ENCODE peak calls at places on chromosomes 6 and 20, in ten cellular contexts. Q is esophagus muscularis mucosa, J is transverse colon, S is HCT116, R is sigmoid colon, C is GM12878, U is breast epithelium, F is endothelial cell of umbilical vein, P is suprapubic skin, G is H1. X is an unnamed sample. For H3K27me3, the result is how much of the 10 kb centered on the place peaks cover.

GRCh38 chr6:121319112-121319553 is 15.1 kb downstream of the TBC1D32 start:
- DNase-seq in Q (no peak), R (no peak), C (no peak), F (peak), G (peak), U (no peak), S (no peak), P (no peak), J (no peak), X (no peak)

GRCh38 chr6:35804996-35805736 is at the start of gene LHFPL5:
- DNase-seq in S (no peak), F (peak), C (no peak), G (peak), U (no peak), R (no peak), Q (no peak), P (no peak), J (peak), X (peak)

GRCh38 chr6:13927203-13927602 is 2.5 kb downstream of the RNF182 start:
- DNase-seq in R (no peak), S (no peak), J (no peak), G (no peak), Q (no peak), P (no peak), U (no peak), F (no peak), C (no peak), X (no peak)

GRCh38 chr20:63942250-63943006 is 13.8 kb downstream of the UCKL1 start:
- DNase-seq in U (no peak), G (peak), Q (no peak), P (no peak), S (no peak), C (no peak), J (peak), F (peak), R (peak), X (peak)

GRCh38 chr20:46897471-46897870 is 2.8 kb downstream of the EYA2 start:
- DNase-seq in J (no peak), R (no peak), F (no peak), S (no peak), C (no peak), Q (no peak), U (no peak), P (no peak), G (no peak), X (no peak)

GRCh38 chr6:45677381-45677992 is 299.8 kb upstream of the SUPT3H start:
- DNase-seq in R (no peak), J (peak), Q (peak), F (peak), C (peak), G (no peak), P (no peak), S (no peak), U (no peak), X (peak)

GRCh38 chr6:79737172-79737571 is 106.0 kb downstream of the SH3BGRL2 start:
- DNase-seq in Q (no peak), C (no peak), S (no peak), R (no peak), P (no peak), U (no peak), J (peak), F (peak), G (no peak), X (no peak)

GRCh38 chr20:21512634-21513180 is 1.2 kb downstream of the NKX2-2 start:
- DNase-seq in U (no peak), G (no peak), J (no peak), C (no peak), S (no peak), P (no peak), Q (no peak), F (no peak), R (no peak), X (no peak)

GRCh38 chr6:5583528-5583927 is 322.2 kb downstream of the FARS2 start:
- DNase-seq in J (no peak), G (no peak), C (no peak), R (no peak), F (no peak), S (no peak), U (no peak), Q (no peak), P (no peak), X (no peak)

GRCh38 chr6:78605909-78606446 is 261.4 kb upstream of the IRAK1BP1 start:
- DNase-seq in U (no peak), P (no peak), S (no peak), R (no peak), G (no peak), F (peak), C (no peak), J (no peak), Q (no peak), X (no peak)

GRCh38 chr6:2765896-2766766 is 938 bp downstream of the WRNIP1 start:
- DNase-seq in G (no peak), F (peak), Q (no peak), S (no peak), C (no peak), U (no peak), R (peak), J (peak), P (peak), X (peak)

GRCh38 chr6:108501559-108501958 is 59.2 kb upstream of the FOXO3 start:
- DNase-seq in C (no peak), F (peak), J (no peak), S (no peak), R (no peak), G (no peak), U (no peak), Q (no peak), P (no peak), X (no peak)

GRCh38 chr6:112883095-112883494 is 536.0 kb downstream of the RFPL4B start:
- DNase-seq in Q (no peak), R (no peak), C (no peak), U (no peak), G (no peak), S (no peak), J (no peak), P (no peak), F (no peak), X (no peak)

GRCh38 chr6:36642913-36643817 is 35.3 kb upstream of the CDKN1A start:
- DNase-seq in C (no peak), P (peak), Q (peak), F (peak), J (peak), R (peak), U (peak), G (no peak), S (no peak), X (peak)

GRCh38 chr20:50572922-50573777 is 63.0 kb downstream of the PTPN1 start:
- DNase-seq in P (peak), J (no peak), C (no peak), R (peak), U (no peak), S (no peak), G (no peak), Q (no peak), F (peak), X (no peak)

GRCh38 chr20:14335122-14335521 is 2.3 kb downstream of the FLRT3 start:
- DNase-seq in F (no peak), U (no peak), Q (no peak), G (no peak), P (no peak), S (no peak), R (no peak), J (no peak), C (no peak), X (no peak)

GRCh38 chr20:14336667-14337066 is 745 bp downstream of the FLRT3 start:
- DNase-seq in R (no peak), G (no peak), P (no peak), J (no peak), Q (no peak), S (no peak), F (no peak), C (no peak), U (no peak), X (no peak)

GRCh38 chr20:14334306-14334930 is 3.0 kb downstream of the FLRT3 start:
- DNase-seq in G (no peak), S (no peak), U (no peak), C (no peak), F (peak), R (peak), J (no peak), P (no peak), Q (no peak), X (peak)

GRCh38 chr20:14333734-14334133 is 3.7 kb downstream of the FLRT3 start:
- DNase-seq in G (no peak), J (no peak), C (no peak), R (no peak), Q (no peak), P (no peak), S (no peak), F (no peak), U (no peak), X (no peak)

GRCh38 chr20:14337400-14338171 is at the start of gene FLRT3:
- DNase-seq in F (peak), G (peak), Q (peak), C (peak), P (no peak), R (peak), S (peak), J (peak), U (peak), X (peak)
- TF ChIP-seq POLR2AphosphoS5 in F (no peak), G (no peak), Q (peak), C (no peak), P (no peak), R (peak), S (peak), J (peak), U (no peak), X (peak)

DNA sequence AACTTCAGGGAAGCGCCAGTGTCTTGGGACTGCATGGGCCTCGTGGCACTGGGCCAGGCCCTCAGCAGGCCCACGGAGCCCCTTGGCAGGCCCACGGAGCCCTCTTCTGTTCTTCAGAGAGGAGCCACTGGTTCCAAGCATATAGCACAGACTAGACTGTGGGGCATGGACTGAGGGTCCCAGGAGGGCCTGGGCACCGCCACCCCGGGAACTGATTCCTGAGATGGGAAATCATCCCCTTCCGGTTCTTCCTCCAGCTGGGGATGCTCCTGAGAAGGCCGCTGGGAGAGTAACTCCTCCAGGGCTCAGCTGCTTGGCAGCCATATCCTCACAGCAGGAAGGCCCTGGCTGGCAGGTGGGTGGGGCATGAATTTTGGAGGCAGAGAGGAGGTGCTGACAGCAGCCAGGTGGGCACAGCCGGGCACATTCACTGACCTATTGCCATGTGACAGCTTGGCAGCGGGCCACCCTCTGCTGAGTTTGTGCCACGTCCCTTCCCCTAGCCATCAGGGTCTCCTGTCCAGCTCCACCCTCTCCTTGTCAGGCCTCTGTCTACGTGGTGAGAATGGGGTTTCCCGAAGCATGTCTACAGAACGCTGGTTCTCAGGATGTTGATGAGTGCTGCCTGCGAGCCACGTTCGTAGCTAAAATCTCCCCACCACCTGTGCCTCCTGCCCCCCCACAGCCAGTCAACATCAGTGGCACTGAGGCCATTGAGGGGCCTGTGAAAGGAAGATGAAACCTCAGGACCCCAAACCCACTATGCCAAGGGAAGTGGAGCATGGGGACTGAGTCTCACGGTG is 152.1 kb downstream of the TAF4 start:
- DNase-seq in G (no peak), C (peak), F (no peak), S (no peak), R (no peak), U (no peak), Q (no peak), P (no peak), J (no peak), X (no peak)
- H3K27me3 ChIP-seq in G (under half), C (under half), F (under half), S (under half), R (under half), U (under half), Q (under half), P (under half), J (under half), X (under half)

GRCh38 chr6:135853227-135853626 is 1.7 kb downstream of the PDE7B start:
- DNase-seq in U (no peak), F (peak), R (no peak), C (no peak), P (no peak), J (no peak), G (no peak), S (no peak), Q (no peak), X (no peak)
- TF ChIP-seq POLR2A in U (no peak), F (no peak), R (no peak), C (no peak), P (no peak), J (no peak), G (no peak), S (no peak), Q (no peak), X (no peak)

GRCh38 chr6:18429655-18430054 is 42.5 kb downstream of the RNF144B start:
- DNase-seq in R (no peak), S (no peak), J (no peak), C (no peak), G (no peak), P (no peak), U (no peak), F (no peak), Q (no peak), X (no peak)

GRCh38 chr6:18424201-18424600 is 37.1 kb downstream of the RNF144B start:
- DNase-seq in S (no peak), C (no peak), U (no peak), J (no peak), P (no peak), R (no peak), F (no peak), Q (no peak), G (no peak), X (no peak)

GRCh38 chr6:18422136-18422535 is 35.0 kb downstream of the RNF144B start:
- DNase-seq in J (no peak), F (no peak), R (no peak), S (no peak), G (no peak), P (no peak), U (no peak), C (no peak), Q (no peak), X (no peak)

GRCh38 chr6:18423426-18423825 is 36.3 kb downstream of the RNF144B start:
- DNase-seq in P (no peak), Q (no peak), S (no peak), F (no peak), U (no peak), G (no peak), C (no peak), J (no peak), R (no peak), X (no peak)

GRCh38 chr6:18425218-18425617 is 38.1 kb downstream of the RNF144B start:
- DNase-seq in P (no peak), G (no peak), J (no peak), C (no peak), U (no peak), Q (no peak), R (no peak), S (no peak), F (no peak), X (no peak)
- TF ChIP-seq POLR2AphosphoS5 in P (no peak), G (no peak), J (no peak), C (no peak), U (no peak), Q (no peak), R (no peak), S (no peak), F (no peak), X (no peak)

GRCh38 chr6:167722634-167723309 is 103.9 kb upstream of the AFDN start:
- DNase-seq in G (no peak), R (peak), J (no peak), Q (no peak), U (peak), S (no peak), C (no peak), F (no peak), P (peak), X (peak)
- H3K27me3 ChIP-seq in G (under half), R (under half), J (under half), Q (under half), U (under half), S (under half), C (under half), F (under half), P (under half), X (under half)